ENCODE peak calls at places on chromosome X, in five cellular contexts. J, T, U, E and K are unnamed samples.

GRCh38 chrX:38627683-38628082 is 66.3 kb downstream of the TSPAN7 start:
- DNase-seq in J (peak), T (peak), U (no peak), E (no peak), K (no peak)

GRCh38 chrX:81174286-81174685 is 27.4 kb downstream of the HMGN5 start:
- DNase-seq in J (no peak), T (peak), U (peak), E (peak), K (no peak)

GRCh38 chrX:103845165-103845653 is 13.2 kb upstream of the RAB9B start:
- DNase-seq in J (peak), T (peak), U (peak), E (peak), K (no peak)

GRCh38 chrX:29617276-29617675 is 598.1 kb upstream of the MAGEB2 start:
- DNase-seq in J (no peak), T (no peak), U (no peak), E (no peak), K (no peak)

GRCh38 chrX:40504801-40505605 is 75.8 kb upstream of the ATP6AP2 start:
- DNase-seq in J (no peak), T (no peak), U (peak), E (no peak), K (no peak)

GRCh38 chrX:132093239-132093860 is 34.5 kb downstream of the FRMD7 start:
- DNase-seq in J (no peak), T (no peak), U (no peak), E (no peak), K (no peak)

GRCh38 chrX:16869393-16870094 is 618 bp downstream of the RBBP7 start:
- DNase-seq in J (peak), T (peak), U (no peak), E (peak), K (peak)

GRCh38 chrX:9983463-9983862 is 16.3 kb downstream of the CLDN34 start:
- DNase-seq in J (no peak), T (no peak), U (no peak), E (no peak), K (no peak)

GRCh38 chrX:132858018-132858417 is 100.4 kb downstream of the HS6ST2 start:
- DNase-seq in J (no peak), T (no peak), U (no peak), E (no peak), K (no peak)

GRCh38 chrX:57156397-57157049 is 19.3 kb upstream of the SPIN2A start:
- DNase-seq in J (no peak), T (no peak), U (no peak), E (peak), K (no peak)

GRCh38 chrX:24231169-24231568 is 81.6 kb downstream of the ZFX start:
- DNase-seq in J (no peak), T (no peak), U (no peak), E (no peak), K (no peak)

GRCh38 chrX:47862680-47863079 is 26.0 kb downstream of the ZNF81 start:
- DNase-seq in J (no peak), T (no peak), U (no peak), E (no peak), K (no peak)

GRCh38 chrX:68588653-68589371 is 58.7 kb upstream of the STARD8 start:
- DNase-seq in J (peak), T (no peak), U (no peak), E (no peak), K (no peak)

GRCh38 chrX:64842492-64842891 is 133.8 kb downstream of the ZC4H2 start:
- DNase-seq in J (no peak), T (no peak), U (no peak), E (no peak), K (no peak)

GRCh38 chrX:111005151-111005550 is 90.8 kb upstream of the PAK3 start:
- DNase-seq in J (no peak), T (no peak), U (no peak), E (no peak), K (no peak)